ENCODE peak calls at places on chromosomes 7 and 10, in six cellular contexts. F is fibroblast of lung, V is AG09309, G is Panc1, H is GM13976, S is choroid plexus epithelial cell. L is an unnamed sample.

GRCh38 chr10:8665322-8665721 is 610.8 kb downstream of the GATA3 start:
- DNase-seq in F (no peak), V (no peak), G (no peak), H (no peak), S (no peak), L (no peak)

GRCh38 chr10:22988581-22989360 is 60.9 kb downstream of the ARMC3 start:
- DNase-seq in F (peak; percentile 75), V (peak; percentile 7), G (peak; percentile 35), H (peak; percentile 62), S (peak; percentile 73), L (peak; percentile 79)

GRCh38 chr10:6086375-6087233 is 2.2 kb upstream of the RBM17 start:
- DNase-seq in F (peak; percentile 93), V (peak; percentile 61), G (peak; percentile 53), H (peak; percentile 78), S (peak; percentile 94), L (peak; percentile 96)

GRCh38 chr10:112687647-112688046 is 240.6 kb downstream of the VTI1A start:
- DNase-seq in F (peak; percentile 78), V (peak; percentile 34), G (no peak), H (no peak), S (peak; percentile 59), L (no peak)

GRCh38 chr10:116699783-116700150 is 42.6 kb downstream of the HSPA12A start:
- DNase-seq in F (no peak), V (no peak), G (no peak), H (no peak), S (no peak), L (no peak)

GRCh38 chr10:78752708-78753107 is 316.1 kb upstream of the ZMIZ1 start:
- DNase-seq in F (no peak), V (no peak), G (no peak), H (no peak), S (no peak), L (no peak)

GRCh38 chr7:11843113-11843765 is 11.2 kb upstream of the THSD7A start:
- DNase-seq in F (no peak), V (no peak), G (no peak), H (no peak), S (peak; percentile 40), L (no peak)

GRCh38 chr10:129859536-129859935 is 104.5 kb downstream of the EBF3 start:
- DNase-seq in F (no peak), V (no peak), G (no peak), H (no peak), S (no peak), L (no peak)

GRCh38 chr7:13903997-13904396 is 85.5 kb downstream of the ETV1 start:
- DNase-seq in F (peak; percentile 85), V (peak; percentile 62), G (no peak), H (no peak), S (peak; percentile 76), L (no peak)

GRCh38 chr7:108464743-108465142 is 8.5 kb upstream of the NRCAM start:
- DNase-seq in F (peak; percentile 45), V (no peak), G (no peak), H (no peak), S (peak; percentile 36), L (no peak)

GRCh38 chr10:16470747-16471146 is 33.9 kb downstream of the PTER start:
- DNase-seq in F (no peak), V (no peak), G (no peak), H (no peak), S (no peak), L (peak; percentile 64)

GRCh38 chr10:112524637-112525036 is 77.6 kb downstream of the VTI1A start:
- DNase-seq in F (no peak), V (no peak), G (no peak), H (no peak), S (no peak), L (no peak)

GRCh38 chr10:70889291-70889690 is 926 bp upstream of the PCBD1 start:
- DNase-seq in F (peak; percentile 14), V (no peak), G (no peak), H (no peak), S (peak; percentile 15), L (no peak)

GRCh38 chr7:33764752-33765451 is 140.4 kb upstream of the BMPER start:
- DNase-seq in F (peak; percentile 77), V (no peak), G (no peak), H (no peak), S (peak; percentile 74), L (no peak)

GRCh38 chr7:4765776-4766490 is 9.5 kb upstream of the AP5Z1 start:
- DNase-seq in F (no peak), V (no peak), G (no peak), H (no peak), S (no peak), L (no peak)

GRCh38 chr10:99854860-99855259 is 72.4 kb downstream of the ABCC2 start:
- DNase-seq in F (peak; percentile 87), V (peak; percentile 67), G (no peak), H (no peak), S (peak; percentile 92), L (no peak)

GRCh38 chr10:77835669-77836086 is 90.9 kb downstream of the DLG5 start:
- DNase-seq in F (no peak), V (no peak), G (no peak), H (no peak), S (peak; percentile 36), L (no peak)

DNA sequence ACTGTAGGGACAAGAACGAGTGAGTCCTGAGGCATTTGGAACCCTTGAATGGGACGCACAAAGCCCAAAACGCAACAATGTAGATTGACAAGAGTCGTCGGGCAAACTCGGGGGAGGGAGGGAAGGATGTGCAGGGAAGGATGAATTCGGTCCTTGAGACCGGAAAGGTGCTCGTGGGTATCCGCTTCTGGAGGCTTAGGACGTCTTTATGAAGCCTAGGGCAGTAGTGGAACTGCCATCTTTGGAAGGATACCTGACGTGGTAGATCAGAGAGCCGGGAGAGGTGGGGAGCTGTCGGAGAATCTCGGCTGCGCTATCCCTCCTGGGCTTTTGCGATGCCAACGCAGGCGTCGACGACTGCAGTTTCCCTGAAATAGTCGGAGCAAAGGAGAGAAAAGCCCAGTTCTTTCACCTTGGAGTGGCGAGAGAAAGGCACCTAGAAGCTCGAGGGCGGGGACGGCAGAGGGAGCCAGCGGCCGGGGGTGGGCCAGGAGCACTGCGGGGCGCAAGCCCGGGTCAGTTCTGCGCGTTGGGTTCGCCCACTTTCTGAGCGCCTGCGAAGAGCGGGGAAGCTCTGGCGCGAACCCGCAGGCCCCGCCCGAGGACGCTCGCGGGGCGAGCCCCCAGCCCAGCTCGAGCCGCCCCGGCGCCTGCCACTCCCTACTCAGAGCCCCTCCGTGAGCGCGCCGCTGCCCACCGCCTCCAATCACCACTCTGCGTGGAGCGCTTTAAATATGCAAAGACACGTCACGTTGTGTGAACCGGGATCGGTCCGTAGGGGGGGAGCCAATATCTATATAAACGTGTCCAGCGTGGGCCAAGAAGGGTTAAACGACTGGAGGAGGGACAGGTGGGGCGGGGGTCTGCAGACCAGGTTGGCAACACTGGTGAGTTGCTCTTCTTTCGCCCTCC is at the start of gene CYP26C1:
- DNase-seq in F (no peak), V (no peak), G (no peak), H (no peak), S (no peak), L (no peak)
- TF ChIP-seq CTCF in F (no peak), V (no peak), G (no peak), H (no peak), S (no peak), L (no peak)

GRCh38 chr7:101557978-101558741 is 70.9 kb downstream of the MYL10 start:
- DNase-seq in F (no peak), V (no peak), G (no peak), H (peak; percentile 23), S (no peak), L (no peak)

GRCh38 chr7:101560856-101561255 is 68.2 kb downstream of the MYL10 start:
- DNase-seq in F (no peak), V (no peak), G (no peak), H (peak; percentile 7), S (no peak), L (no peak)

GRCh38 chr7:101557421-101557820 is 71.7 kb downstream of the MYL10 start:
- DNase-seq in F (no peak), V (no peak), G (no peak), H (peak; percentile 8), S (no peak), L (no peak)

GRCh38 chr7:101559586-101559985 is 69.5 kb downstream of the MYL10 start:
- DNase-seq in F (no peak), V (no peak), G (no peak), H (peak; percentile 3), S (no peak), L (no peak)

DNA sequence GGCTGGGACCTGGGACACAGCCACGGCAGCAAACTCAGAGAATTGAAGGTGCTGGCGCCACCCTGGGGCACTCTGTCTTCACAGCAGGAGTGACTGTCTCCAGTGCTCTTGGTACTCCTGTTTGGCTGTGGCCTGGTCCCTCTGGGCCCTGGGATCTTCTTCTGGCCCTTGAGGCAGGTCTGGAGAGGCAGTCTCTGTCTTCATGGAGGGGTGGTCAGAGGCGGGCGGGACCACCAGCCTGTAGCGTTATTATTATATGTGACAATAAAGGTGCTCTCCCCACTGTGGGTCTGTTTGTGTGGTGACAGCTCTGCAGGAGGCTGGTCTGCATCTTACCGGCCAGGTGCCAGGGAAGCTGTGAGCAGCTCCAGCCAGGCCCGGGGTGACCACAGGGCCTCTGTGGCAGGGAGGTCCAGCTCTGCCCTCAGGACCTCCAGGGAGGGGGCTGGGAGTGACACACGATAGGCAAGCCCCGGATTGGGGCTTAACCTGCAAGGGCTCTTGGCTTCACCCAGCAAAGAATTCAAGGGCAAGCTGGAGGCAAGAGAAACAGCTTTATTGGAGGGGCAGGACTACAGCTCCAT is 70.3 kb downstream of the MYL10 start:
- DNase-seq in F (no peak), V (no peak), G (no peak), H (no peak), S (no peak), L (no peak)
- TF ChIP-seq CTCF in F (no peak), V (peak; percentile 6), G (no peak), H (no peak), S (no peak), L (no peak)

DNA sequence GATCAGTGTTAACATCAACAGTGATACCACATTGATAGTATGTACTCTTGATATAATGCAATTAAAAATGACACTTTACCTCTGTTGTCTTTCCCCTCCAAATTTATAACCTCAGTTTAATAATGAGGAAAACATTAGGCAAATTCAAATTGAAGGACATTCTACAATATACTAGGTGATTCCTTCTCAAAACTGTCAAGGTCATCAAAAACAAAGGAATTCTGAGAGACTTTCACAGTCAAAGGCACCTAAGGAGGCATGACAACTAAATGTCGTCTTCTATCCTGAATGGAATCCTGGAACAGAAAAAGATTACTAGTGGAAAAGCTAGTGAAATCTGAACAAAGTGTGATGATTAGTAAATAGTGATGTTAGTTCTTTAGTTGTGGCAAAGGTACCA is 22.3 kb upstream of the NXPH1 start:
- DNase-seq in F (no peak), V (no peak), G (no peak), H (no peak), S (no peak), L (no peak)
- TF ChIP-seq CTCF in F (no peak), V (no peak), G (no peak), H (no peak), S (no peak), L (no peak)

DNA sequence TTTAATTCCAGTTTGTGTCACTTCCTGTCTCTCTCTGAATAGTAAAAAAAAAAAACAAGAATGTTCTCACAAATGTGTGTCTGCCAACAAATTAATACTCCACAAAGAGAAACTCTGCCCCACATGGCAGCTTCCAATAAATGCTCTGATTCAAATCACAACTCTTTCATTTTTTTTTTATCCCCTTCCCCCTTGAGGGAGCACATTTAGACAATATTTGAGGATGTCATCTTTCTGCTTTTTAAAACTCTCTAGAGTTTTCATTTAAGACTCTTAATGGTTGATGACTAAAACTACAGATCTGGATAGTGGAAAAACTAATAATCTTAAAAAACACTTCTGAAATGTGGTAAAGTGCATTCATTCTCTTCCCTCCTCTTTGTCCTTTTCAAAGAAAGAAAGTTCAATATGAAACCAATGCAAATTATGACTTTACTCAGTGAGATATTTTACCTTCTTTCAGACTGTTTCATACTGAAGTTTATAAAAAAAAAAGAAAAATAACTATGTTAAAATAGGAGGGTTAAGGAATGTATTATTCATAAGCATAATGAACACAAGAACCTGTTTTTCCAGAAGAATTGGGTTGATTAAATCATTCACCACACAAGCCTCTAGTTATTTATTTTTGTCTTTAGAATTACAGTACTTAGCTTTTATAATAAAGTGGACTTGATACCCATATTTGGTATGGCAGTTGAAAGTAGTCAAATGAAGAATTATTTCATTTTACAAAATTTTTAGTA is 42.4 kb downstream of the ARID5B start:
- DNase-seq in F (peak; percentile 73), V (peak; percentile 27), G (no peak), H (peak; percentile 26), S (peak; percentile 89), L (peak; percentile 58)
- TF ChIP-seq CTCF in F (no peak), V (no peak), G (no peak), H (no peak), S (peak; percentile 38), L (no peak)